ENCODE peak calls at places on chromosomes 6 and 20, in ten cellular contexts. L, J, Q, N, Z, D, I, M, C and G are unnamed samples.

GRCh38 chr6:111788779-111789276 is 84.4 kb downstream of the FYN start:
- DNase-seq in L (no peak), J (no peak), Q (no peak), N (no peak), Z (no peak), D (no peak), I (no peak), M (no peak), C (peak), G (no peak)

GRCh38 chr6:134724653-134725340 is 225.1 kb downstream of the ALDH8A1 start:
- DNase-seq in L (no peak), J (no peak), Q (no peak), N (peak), Z (no peak), D (no peak), I (no peak), M (no peak), C (no peak), G (no peak)

GRCh38 chr6:92521553-92521952 is 897.8 kb downstream of the EPHA7 start:
- DNase-seq in L (no peak), J (no peak), Q (no peak), N (no peak), Z (no peak), D (no peak), I (no peak), M (no peak), C (no peak), G (no peak)

GRCh38 chr6:169452869-169453186 is 199.2 kb upstream of the THBS2 start:
- DNase-seq in L (no peak), J (no peak), Q (no peak), N (no peak), Z (no peak), D (no peak), I (no peak), M (no peak), C (no peak), G (no peak)

GRCh38 chr6:63510353-63510686 is 62.0 kb upstream of the LOC128125822 start:
- DNase-seq in L (no peak), J (no peak), Q (no peak), N (no peak), Z (no peak), D (no peak), I (no peak), M (no peak), C (no peak), G (no peak)

GRCh38 chr6:44651604-44652003 is 264.1 kb downstream of the CDC5L start:
- DNase-seq in L (no peak), J (no peak), Q (no peak), N (no peak), Z (no peak), D (no peak), I (no peak), M (no peak), C (no peak), G (no peak)

GRCh38 chr6:87237804-87238203 is 82.4 kb downstream of the ZNF292 start:
- DNase-seq in L (no peak), J (no peak), Q (no peak), N (no peak), Z (no peak), D (peak), I (peak), M (no peak), C (peak), G (peak)

GRCh38 chr20:50844430-50845100 is 49.7 kb downstream of the BCAS4 start:
- DNase-seq in L (no peak), J (no peak), Q (no peak), N (no peak), Z (peak), D (no peak), I (no peak), M (no peak), C (peak), G (peak)

GRCh38 chr6:10272591-10272990 is 142.3 kb downstream of the TFAP2A start:
- DNase-seq in L (no peak), J (no peak), Q (no peak), N (no peak), Z (no peak), D (no peak), I (no peak), M (no peak), C (no peak), G (no peak)

GRCh38 chr20:1308702-1309095 is 20.2 kb downstream of the SDCBP2 start:
- DNase-seq in L (no peak), J (no peak), Q (no peak), N (no peak), Z (no peak), D (no peak), I (no peak), M (no peak), C (no peak), G (no peak)

GRCh38 chr6:56860466-56860865 is 94.4 kb upstream of the BEND6 start:
- DNase-seq in L (no peak), J (no peak), Q (no peak), N (no peak), Z (no peak), D (no peak), I (no peak), M (no peak), C (no peak), G (no peak)

GRCh38 chr6:41901882-41902519 is 6.8 kb upstream of the USP49 start:
- DNase-seq in L (no peak), J (peak), Q (no peak), N (peak), Z (peak), D (no peak), I (no peak), M (no peak), C (no peak), G (no peak)

GRCh38 chr20:22523499-22524392 is 60.6 kb downstream of the FOXA2 start:
- DNase-seq in L (no peak), J (no peak), Q (no peak), N (no peak), Z (no peak), D (no peak), I (no peak), M (no peak), C (no peak), G (no peak)

GRCh38 chr20:41048475-41049242 is 20.0 kb downstream of the TOP1 start:
- DNase-seq in L (no peak), J (no peak), Q (no peak), N (no peak), Z (peak), D (no peak), I (no peak), M (no peak), C (no peak), G (no peak)

GRCh38 chr6:40482532-40482931 is 104.6 kb downstream of the LRFN2 start:
- DNase-seq in L (no peak), J (no peak), Q (no peak), N (no peak), Z (peak), D (no peak), I (no peak), M (no peak), C (no peak), G (no peak)

GRCh38 chr20:55667955-55668354 is 337.4 kb downstream of the CBLN4 start:
- DNase-seq in L (no peak), J (no peak), Q (no peak), N (no peak), Z (no peak), D (no peak), I (no peak), M (no peak), C (no peak), G (no peak)

GRCh38 chr20:18154342-18154741 is 16.7 kb downstream of the KAT14 start:
- DNase-seq in L (no peak), J (no peak), Q (no peak), N (no peak), Z (no peak), D (no peak), I (no peak), M (no peak), C (no peak), G (no peak)

GRCh38 chr6:150072201-150072600 is 3.3 kb upstream of the ULBP3 start:
- DNase-seq in L (no peak), J (no peak), Q (no peak), N (no peak), Z (peak), D (no peak), I (no peak), M (no peak), C (peak), G (no peak)

GRCh38 chr6:159074866-159075265 is 30.1 kb upstream of the TAGAP start:
- DNase-seq in L (no peak), J (no peak), Q (no peak), N (no peak), Z (no peak), D (no peak), I (no peak), M (no peak), C (no peak), G (no peak)

GRCh38 chr20:44034451-44034850 is 119.8 kb downstream of the TOX2 start:
- DNase-seq in L (no peak), J (no peak), Q (peak), N (no peak), Z (no peak), D (no peak), I (no peak), M (no peak), C (no peak), G (no peak)

GRCh38 chr6:17851001-17851719 is 136.3 kb downstream of the KIF13A start:
- DNase-seq in L (no peak), J (no peak), Q (no peak), N (no peak), Z (no peak), D (no peak), I (no peak), M (no peak), C (no peak), G (no peak)

GRCh38 chr6:20487669-20488375 is 46.4 kb upstream of the CDKAL1 start:
- DNase-seq in L (no peak), J (no peak), Q (no peak), N (no peak), Z (no peak), D (no peak), I (no peak), M (no peak), C (no peak), G (no peak)

GRCh38 chr6:138107078-138107751 is at the start of gene PERP:
- DNase-seq in L (peak), J (peak), Q (peak), N (peak), Z (peak), D (no peak), I (peak), M (peak), C (peak), G (no peak)

GRCh38 chr20:63519765-63520593 is 586 bp upstream of the PPDPF start:
- DNase-seq in L (peak), J (peak), Q (peak), N (peak), Z (peak), D (no peak), I (peak), M (peak), C (no peak), G (peak)

GRCh38 chr6:81865712-81866111 is 113.2 kb upstream of the TENT5A start:
- DNase-seq in L (no peak), J (no peak), Q (no peak), N (no peak), Z (no peak), D (no peak), I (no peak), M (no peak), C (no peak), G (no peak)

GRCh38 chr6:24721461-24722215 is 2.7 kb upstream of the C6orf62 start:
- DNase-seq in L (no peak), J (peak), Q (no peak), N (peak), Z (peak), D (no peak), I (no peak), M (peak), C (no peak), G (no peak)

GRCh38 chr6:126625019-126625418 is 285.1 kb downstream of the CENPW start:
- DNase-seq in L (peak), J (no peak), Q (no peak), N (no peak), Z (no peak), D (no peak), I (no peak), M (no peak), C (no peak), G (no peak)

GRCh38 chr6:108661430-108661829 is 100.7 kb downstream of the FOXO3 start:
- DNase-seq in L (no peak), J (no peak), Q (no peak), N (no peak), Z (no peak), D (peak), I (no peak), M (no peak), C (peak), G (no peak)

GRCh38 chr6:20110478-20110877 is 101.8 kb downstream of the MBOAT1 start:
- DNase-seq in L (no peak), J (no peak), Q (no peak), N (no peak), Z (no peak), D (no peak), I (no peak), M (no peak), C (no peak), G (no peak)

GRCh38 chr6:131952886-131953509 is 1.8 kb upstream of the CCN2 start:
- DNase-seq in L (no peak), J (no peak), Q (no peak), N (no peak), Z (no peak), D (no peak), I (no peak), M (no peak), C (no peak), G (no peak)